ENCODE peak calls at places on chromosomes 16 and 17, in four cellular contexts. U is thoracic aorta; V is A549; C is effector memory CD4-positive, alpha-beta T cell. B is an unnamed sample. For H3K4me1, the result is how much of the 10 kb centered on the place peaks cover.

GRCh38 chr17:51672058-51672457 is 411.7 kb downstream of the UTP18 start:
- DNase-seq in V (no peak), U (no peak), C (no peak), B (no peak)

GRCh38 chr16:30354423-30355143 is 525 bp downstream of the CD2BP2 start:
- DNase-seq in U (no peak), V (no peak), C (no peak), B (peak)

GRCh38 chr17:29593546-29594440 is 861 bp downstream of the ANKRD13B start:
- DNase-seq in C (no peak), V (no peak), U (no peak), B (no peak)

GRCh38 chr17:273994-274832 is 78.4 kb downstream of the RPH3AL start:
- DNase-seq in U (no peak), V (no peak), C (no peak), B (peak)

GRCh38 chr16:53091508-53092211 is 36.9 kb downstream of the CHD9 start:
- DNase-seq in U (no peak), V (no peak), C (no peak), B (no peak)

GRCh38 chr17:15431201-15431600 is 36.2 kb downstream of the CDRT4 start:
- DNase-seq in U (no peak), V (no peak), C (no peak), B (no peak)

GRCh38 chr16:10519929-10520868 is 60.2 kb downstream of the EMP2 start:
- DNase-seq in C (no peak), U (no peak), V (peak), B (no peak)

GRCh38 chr17:3772764-3773163 is 28.2 kb downstream of the ITGAE start:
- DNase-seq in V (no peak), C (no peak), U (no peak), B (no peak)

GRCh38 chr16:87581867-87582220 is 20.5 kb upstream of the JPH3 start:
- DNase-seq in U (peak), C (no peak), V (peak), B (no peak)

GRCh38 chr16:65838001-65838400 is 528.5 kb upstream of the CDH5 start:
- DNase-seq in U (no peak), C (no peak), V (no peak), B (no peak)

DNA sequence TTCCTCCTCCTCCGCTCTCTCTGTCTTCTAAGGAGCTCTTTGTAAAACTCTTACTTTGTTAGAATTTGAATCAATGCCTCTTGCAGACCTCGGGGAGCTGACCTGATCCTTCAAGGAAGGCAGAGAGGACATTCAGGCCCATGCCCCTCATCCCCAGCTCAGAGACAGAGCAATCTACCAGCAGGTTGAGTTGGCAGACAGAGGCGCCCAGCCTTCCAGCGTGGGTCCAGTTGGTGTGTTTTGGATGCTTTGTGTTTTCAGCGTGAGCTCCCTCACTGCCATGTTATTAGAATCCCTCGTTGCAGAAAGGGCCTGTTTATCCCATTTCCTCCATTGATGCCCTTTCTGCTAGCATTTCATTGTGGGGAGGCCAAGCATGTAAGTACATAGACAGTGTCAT is 167.1 kb downstream of the CMIP start:
- DNase-seq in V (no peak), C (no peak), U (no peak), B (no peak)
- H3K27ac ChIP-seq in V (peak), C (no peak), U (no peak), B (no peak)

DNA sequence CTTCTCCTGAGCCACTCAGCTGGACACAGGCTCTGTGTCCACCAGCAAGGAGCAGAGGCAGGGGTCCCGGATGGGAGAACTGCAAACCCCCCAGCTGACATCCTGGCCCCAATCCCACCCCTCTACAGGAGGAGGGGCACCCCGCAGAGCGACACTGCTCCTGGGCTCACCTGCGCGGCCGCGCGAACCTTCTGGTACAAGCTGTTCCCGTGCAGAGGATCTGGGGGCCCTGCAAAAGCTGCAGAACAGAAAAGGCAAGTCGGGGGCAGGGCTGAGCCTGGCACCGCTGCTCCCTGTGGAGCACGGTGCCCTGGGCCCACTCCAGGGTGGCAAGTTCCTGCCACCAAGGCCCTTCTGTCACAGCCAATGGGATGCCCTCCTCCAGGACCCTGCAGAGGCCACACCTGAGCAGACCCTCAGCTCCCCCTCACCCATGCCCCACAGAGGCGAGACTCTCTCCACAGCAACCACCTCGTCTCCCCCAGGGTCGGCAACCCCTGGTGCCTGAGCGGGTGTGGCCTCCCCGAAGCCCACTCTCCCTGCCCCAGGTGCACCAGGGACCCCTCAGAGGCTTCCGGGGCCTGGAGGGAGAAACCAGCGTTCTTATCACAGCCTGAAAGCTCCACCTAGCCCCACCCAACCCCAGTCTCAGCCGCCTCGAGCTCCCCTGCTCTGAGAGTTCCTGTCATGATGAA is 4.9 kb downstream of the TEPSIN start:
- DNase-seq in U (no peak), V (no peak), C (no peak), B (no peak)
- H3K4me3 ChIP-seq in U (no peak), V (no peak), C (no peak), B (no peak)

GRCh38 chr17:79802039-79802735 is 5.3 kb upstream of the CBX8 start:
- DNase-seq in C (no peak), V (no peak), U (no peak), B (no peak)
- H3K4me1 ChIP-seq in C (half or more), V (under half), U (under half), B (half or more)

GRCh38 chr17:65467156-65467555 is 94.3 kb downstream of the AXIN2 start:
- DNase-seq in U (no peak), C (no peak), V (no peak), B (no peak)

GRCh38 chr17:65468321-65468720 is 93.1 kb downstream of the AXIN2 start:
- DNase-seq in V (no peak), U (no peak), C (no peak), B (no peak)

GRCh38 chr17:65466547-65466946 is 94.9 kb downstream of the AXIN2 start:
- DNase-seq in V (no peak), U (no peak), C (no peak), B (no peak)

GRCh38 chr17:65459667-65460415 is 101.6 kb downstream of the AXIN2 start:
- DNase-seq in C (no peak), U (no peak), V (no peak), B (no peak)

GRCh38 chr17:65463242-65463641 is 98.2 kb downstream of the AXIN2 start:
- DNase-seq in V (no peak), C (no peak), U (peak), B (no peak)
- H3K27ac ChIP-seq in V (no peak), C (no peak), U (peak), B (no peak)

GRCh38 chr17:56598471-56598870 is 5.0 kb downstream of the NOG start:
- DNase-seq in U (no peak), V (no peak), C (no peak), B (peak)
- H3K4me3 ChIP-seq in U (no peak), V (no peak), C (no peak), B (no peak)

GRCh38 chr17:7550359-7550758 is 1.5 kb downstream of the TNFSF12 start:
- DNase-seq in C (no peak), V (no peak), U (no peak), B (no peak)
- H3K4me1 ChIP-seq in C (under half), V (under half), U (under half), B (half or more)